ENCODE peak calls at places on chromosomes 11 and 22, in four cellular contexts. One of them, this sample, is unnamed.

GRCh38 chr11:86106916-86107315 is 38.0 kb upstream of the PICALM start:
- DNase-seq in K562: no peak
- DNase-seq in HepG2: no peak
- DNase-seq in GM12878: no peak
- DNase-seq in this sample: no peak

GRCh38 chr11:35337136-35337918 is 82.0 kb downstream of the SLC1A2 start:
- DNase-seq in GM12878: no peak
- DNase-seq in K562: peak; percentile 26
- DNase-seq in HepG2: peak; percentile 85
- DNase-seq in this sample: no peak

GRCh38 chr11:6520265-6520664 is 23.2 kb downstream of the DNHD1 start:
- DNase-seq in GM12878: no peak
- DNase-seq in K562: no peak
- DNase-seq in HepG2: no peak
- DNase-seq in this sample: no peak

GRCh38 chr22:37063436-37064420 is 12.2 kb downstream of the KCTD17 start:
- DNase-seq in HepG2: no peak
- DNase-seq in GM12878: no peak
- DNase-seq in K562: no peak
- DNase-seq in this sample: no peak

GRCh38 chr22:49208003-49208402 is 619.7 kb downstream of the BRD1 start:
- DNase-seq in HepG2: no peak
- DNase-seq in GM12878: no peak
- DNase-seq in K562: no peak
- DNase-seq in this sample: no peak

GRCh38 chr11:132802932-132803331 is 729.4 kb downstream of the OPCML start:
- DNase-seq in K562: no peak
- DNase-seq in HepG2: no peak
- DNase-seq in GM12878: no peak
- DNase-seq in this sample: no peak

GRCh38 chr22:37464181-37464580 is 22.0 kb downstream of the MFNG start:
- DNase-seq in GM12878: peak; percentile 19
- DNase-seq in HepG2: no peak
- DNase-seq in K562: no peak
- DNase-seq in this sample: no peak

GRCh38 chr22:40544758-40545157 is 91.8 kb downstream of the MRTFA start:
- DNase-seq in GM12878: no peak
- DNase-seq in HepG2: no peak
- DNase-seq in K562: no peak
- DNase-seq in this sample: no peak

GRCh38 chr11:20474951-20475517 is 87.5 kb downstream of the PRMT3 start:
- DNase-seq in K562: no peak
- DNase-seq in GM12878: peak; percentile 19
- DNase-seq in HepG2: no peak
- DNase-seq in this sample: no peak

GRCh38 chr11:86919557-86920210 is 35.5 kb downstream of the FZD4 start:
- DNase-seq in GM12878: no peak
- DNase-seq in K562: peak; percentile 39
- DNase-seq in HepG2: peak; percentile 43
- DNase-seq in this sample: peak; percentile 66

GRCh38 chr11:417652-418342 is 3.0 kb upstream of the SIGIRR start:
- DNase-seq in GM12878: no peak
- DNase-seq in K562: no peak
- DNase-seq in HepG2: no peak
- DNase-seq in this sample: no peak

GRCh38 chr11:85694385-85694980 is 8.5 kb upstream of the CCDC89 start:
- DNase-seq in K562: no peak
- DNase-seq in GM12878: no peak
- DNase-seq in HepG2: peak; percentile 20
- DNase-seq in this sample: peak; percentile 21

GRCh38 chr11:69301491-69302401 is 7.8 kb downstream of the MYEOV start:
- DNase-seq in K562: peak; percentile 66
- DNase-seq in GM12878: no peak
- DNase-seq in HepG2: peak; percentile 60
- DNase-seq in this sample: no peak

GRCh38 chr11:36711104-36711825 is 113.2 kb upstream of the RAG2 start:
- DNase-seq in K562: no peak
- DNase-seq in HepG2: peak; percentile 1
- DNase-seq in GM12878: no peak
- DNase-seq in this sample: no peak

GRCh38 chr11:60343094-60343704 is 16.1 kb downstream of the MS4A6E start:
- DNase-seq in GM12878: no peak
- DNase-seq in K562: peak; percentile 43
- DNase-seq in HepG2: peak; percentile 18
- DNase-seq in this sample: peak; percentile 16

GRCh38 chr11:131686836-131687235 is 316.4 kb downstream of the NTM start:
- DNase-seq in GM12878: no peak
- DNase-seq in HepG2: no peak
- DNase-seq in K562: no peak
- DNase-seq in this sample: no peak

GRCh38 chr11:123407124-123407995 is 22.7 kb upstream of the GRAMD1B start:
- DNase-seq in HepG2: peak; percentile 58
- DNase-seq in K562: peak; percentile 35
- DNase-seq in GM12878: no peak
- DNase-seq in this sample: peak; percentile 67

GRCh38 chr11:94638278-94638901 is 71.2 kb downstream of the PIWIL4 start:
- DNase-seq in K562: no peak
- DNase-seq in GM12878: no peak
- DNase-seq in HepG2: no peak
- DNase-seq in this sample: no peak

GRCh38 chr11:94641167-94641761 is 74.1 kb downstream of the PIWIL4 start:
- DNase-seq in HepG2: no peak
- DNase-seq in K562: no peak
- DNase-seq in GM12878: no peak
- DNase-seq in this sample: no peak

GRCh38 chr11:94639901-94640721 is 72.9 kb downstream of the PIWIL4 start:
- DNase-seq in HepG2: no peak
- DNase-seq in GM12878: no peak
- DNase-seq in K562: peak; percentile 64
- DNase-seq in this sample: no peak

GRCh38 chr11:94636388-94636787 is 69.2 kb downstream of the PIWIL4 start:
- DNase-seq in K562: no peak
- DNase-seq in GM12878: no peak
- DNase-seq in HepG2: no peak
- DNase-seq in this sample: no peak

DNA sequence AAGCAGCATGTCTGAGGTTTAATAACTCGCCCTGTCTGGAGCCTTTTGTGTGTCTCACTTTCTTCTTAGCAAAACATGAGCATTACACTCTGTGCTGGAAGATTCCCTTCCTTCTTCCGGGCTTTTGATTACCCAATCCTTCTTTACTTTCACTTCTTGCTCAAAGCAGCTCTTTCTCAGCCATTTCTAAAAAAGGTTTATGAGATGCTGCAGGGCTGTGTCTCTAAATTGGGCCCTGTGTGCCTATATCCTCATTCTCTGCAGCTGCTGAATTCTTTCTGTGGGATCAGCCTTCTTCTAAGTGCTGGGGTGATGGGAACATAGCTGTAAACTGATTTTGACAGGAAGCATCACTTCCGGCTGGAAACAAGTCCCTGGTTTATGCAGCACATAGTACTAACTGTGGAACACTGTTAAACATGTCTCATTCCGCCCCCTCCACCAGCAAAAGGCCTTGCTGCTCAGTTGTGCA is 71.8 kb downstream of the PIWIL4 start:
- DNase-seq in HepG2: no peak
- DNase-seq in K562: no peak
- DNase-seq in GM12878: no peak
- DNase-seq in this sample: no peak
- TF ChIP-seq SP1 in HepG2: no peak
- TF ChIP-seq SP1 in K562: no peak
- TF ChIP-seq SP1 in GM12878: no peak
- TF ChIP-seq SP1 in this sample: no peak

DNA sequence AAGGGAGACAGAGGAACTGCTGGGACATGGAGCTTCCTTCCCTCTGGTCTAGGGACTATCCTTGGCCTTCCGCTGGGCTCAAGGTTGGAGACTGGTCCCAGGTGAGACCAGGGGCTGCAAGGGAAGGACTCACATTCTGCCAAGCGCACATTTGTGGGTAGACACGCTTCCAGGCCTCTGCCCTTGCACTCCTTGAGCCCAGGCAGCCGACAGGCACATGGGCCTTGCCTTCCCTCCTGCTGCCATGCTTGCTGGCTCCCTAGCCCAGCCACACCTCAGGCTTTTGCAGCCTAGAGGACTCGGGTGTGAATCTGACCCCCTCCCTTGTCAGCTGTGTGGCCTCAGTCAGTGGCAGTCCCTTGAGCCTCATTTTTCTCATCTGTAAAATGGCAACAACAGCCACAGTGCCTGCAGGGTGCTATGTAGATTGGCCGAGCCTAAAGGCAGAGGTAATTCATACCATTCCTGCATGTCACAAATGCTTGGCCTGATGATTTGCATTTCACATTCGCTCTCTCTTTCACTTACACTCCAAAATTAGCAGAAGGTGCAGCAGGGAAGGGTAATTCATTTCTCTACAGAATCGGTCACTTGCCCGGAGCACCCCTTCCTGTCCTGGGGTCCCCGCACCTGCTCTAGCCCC is 57.6 kb upstream of the NECTIN1 start:
- DNase-seq in K562: no peak
- DNase-seq in GM12878: peak; percentile 11
- DNase-seq in HepG2: no peak
- DNase-seq in this sample: no peak
- TF ChIP-seq FOXK2 in K562: no peak
- TF ChIP-seq FOXK2 in GM12878: no peak
- TF ChIP-seq FOXK2 in HepG2: no peak
- TF ChIP-seq FOXK2 in this sample: no peak

DNA sequence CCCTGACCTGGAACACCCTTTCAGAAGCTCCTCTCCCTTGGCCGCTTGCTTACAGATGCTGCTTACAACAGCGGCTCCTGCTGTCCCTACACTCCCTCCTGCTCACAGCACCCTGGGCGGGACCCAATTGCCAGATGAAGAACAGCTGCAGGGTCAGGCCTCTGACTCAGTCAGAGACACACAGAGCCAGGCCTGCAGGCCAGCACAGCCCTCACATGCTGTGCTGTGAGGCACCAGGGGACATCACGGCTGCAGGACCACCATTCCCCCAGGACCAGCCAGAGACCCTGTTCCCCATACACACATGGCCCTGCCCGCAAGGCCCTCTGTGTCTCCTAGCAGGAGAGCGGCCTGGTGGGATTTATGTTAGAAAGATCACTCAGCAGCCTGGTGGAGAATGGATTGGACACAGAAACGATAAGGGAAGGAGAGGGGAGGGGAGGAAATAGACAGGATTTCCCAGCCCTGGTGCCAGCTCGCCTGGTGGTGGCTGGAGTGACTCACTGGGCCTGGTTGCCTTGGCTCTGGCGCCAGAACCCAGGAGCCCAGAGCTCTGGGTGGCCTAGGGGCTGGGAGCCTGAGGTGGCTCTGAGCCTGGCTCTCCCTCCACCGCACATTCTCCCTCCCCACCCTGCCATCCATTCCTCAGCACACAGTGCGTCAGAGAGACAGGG is 6.7 kb downstream of the CAPN5 start:
- DNase-seq in K562: peak; percentile 30
- DNase-seq in HepG2: peak; percentile 45
- DNase-seq in GM12878: no peak
- DNase-seq in this sample: no peak
- TF ChIP-seq SP1 in K562: no peak
- TF ChIP-seq SP1 in HepG2: no peak
- TF ChIP-seq SP1 in GM12878: no peak
- TF ChIP-seq SP1 in this sample: no peak

GRCh38 chr11:9875862-9876261 is 212.0 kb downstream of the SWAP70 start:
- DNase-seq in K562: no peak
- DNase-seq in HepG2: no peak
- DNase-seq in GM12878: no peak
- DNase-seq in this sample: no peak

GRCh38 chr11:9876331-9876730 is 212.5 kb downstream of the SWAP70 start:
- DNase-seq in HepG2: no peak
- DNase-seq in K562: no peak
- DNase-seq in GM12878: no peak
- DNase-seq in this sample: no peak

GRCh38 chr11:9878936-9879335 is 215.1 kb downstream of the SWAP70 start:
- DNase-seq in HepG2: no peak
- DNase-seq in K562: no peak
- DNase-seq in GM12878: no peak
- DNase-seq in this sample: no peak

GRCh38 chr11:9874466-9874865 is 210.6 kb downstream of the SWAP70 start:
- DNase-seq in GM12878: no peak
- DNase-seq in HepG2: no peak
- DNase-seq in K562: no peak
- DNase-seq in this sample: no peak

GRCh38 chr11:9875402-9875801 is 211.5 kb downstream of the SWAP70 start:
- DNase-seq in GM12878: no peak
- DNase-seq in K562: no peak
- DNase-seq in HepG2: no peak
- DNase-seq in this sample: no peak
- TF ChIP-seq FOXK2 in GM12878: no peak
- TF ChIP-seq FOXK2 in K562: no peak
- TF ChIP-seq FOXK2 in HepG2: no peak
- TF ChIP-seq FOXK2 in this sample: no peak

This sample was measured in HEK293T.